ENCODE peak calls at places on chromosomes 3 and 15, in seven cellular contexts. T is fibroblast of lung; Z is hepatic stellate cell; U is CD8-positive, alpha-beta memory T cell; O is NCI-H1694 treated with DMSO at 0.1 percent for 48 hours; R is cardiac fibroblast; X is NCI-H446. K is an unnamed sample.

GRCh38 chr3:170117134-170117533 is 64.4 kb downstream of the PHC3 start:
- DNase-seq in T (no peak), X (no peak), Z (peak), R (peak), U (no peak), O (no peak), K (peak)

GRCh38 chr3:42192334-42193200 is 73.4 kb downstream of the CCK start:
- DNase-seq in X (no peak), Z (peak), R (no peak), T (no peak), O (no peak), U (no peak), K (peak)

GRCh38 chr3:50830451-50830850 is 155.7 kb downstream of the DOCK3 start:
- DNase-seq in T (no peak), X (no peak), R (no peak), Z (no peak), U (no peak), O (no peak), K (no peak)

GRCh38 chr3:78765671-78766485 is 1001.9 kb downstream of the ROBO1 start:
- DNase-seq in Z (no peak), O (peak), T (peak), X (peak), U (no peak), R (no peak), K (no peak)

GRCh38 chr3:70712449-70713082 is 400.1 kb upstream of the MDFIC2 start:
- DNase-seq in R (no peak), O (no peak), U (no peak), X (no peak), T (no peak), Z (no peak), K (peak)

GRCh38 chr3:89527736-89528335 is 420.4 kb downstream of the EPHA3 start:
- DNase-seq in O (no peak), Z (no peak), T (no peak), U (no peak), X (no peak), R (no peak), K (no peak)

GRCh38 chr3:33250712-33251111 is 26.5 kb upstream of the FBXL2 start:
- DNase-seq in O (no peak), T (no peak), Z (peak), R (peak), U (no peak), X (no peak), K (no peak)

GRCh38 chr3:195197764-195198423 is 73.1 kb downstream of the XXYLT1 start:
- DNase-seq in U (no peak), Z (peak), X (no peak), O (no peak), T (peak), R (peak), K (no peak)

GRCh38 chr3:194212869-194213320 is 76.9 kb downstream of the HES1 start:
- DNase-seq in O (no peak), T (no peak), U (no peak), Z (no peak), X (no peak), R (peak), K (no peak)

GRCh38 chr15:34753236-34753894 is 1.4 kb downstream of the GJD2 start:
- DNase-seq in O (no peak), R (peak), T (peak), U (no peak), X (no peak), Z (peak), K (no peak)

GRCh38 chr3:56835626-56836025 is 33.9 kb upstream of the ARHGEF3 start:
- DNase-seq in X (no peak), O (no peak), U (no peak), R (peak), T (peak), Z (no peak), K (no peak)

GRCh38 chr15:72230197-72231065 is 559 bp downstream of the PKM start:
- DNase-seq in U (peak), Z (peak), X (peak), O (peak), R (peak), T (peak), K (peak)

GRCh38 chr15:31843426-31844055 is 186.8 kb upstream of the CHRNA7 start:
- DNase-seq in O (no peak), X (no peak), U (no peak), R (no peak), T (no peak), Z (no peak), K (no peak)

GRCh38 chr3:54488297-54488696 is 365.9 kb downstream of the CACNA2D3 start:
- DNase-seq in Z (no peak), O (no peak), R (no peak), T (no peak), X (no peak), U (no peak), K (no peak)

GRCh38 chr3:188756241-188756640 is 415.5 kb upstream of the TPRG1 start:
- DNase-seq in T (no peak), U (no peak), R (no peak), X (no peak), O (no peak), Z (no peak), K (peak)

GRCh38 chr3:99119312-99119810 is 217.9 kb upstream of the DCBLD2 start:
- DNase-seq in O (no peak), T (peak), R (no peak), Z (no peak), U (no peak), X (no peak), K (no peak)

GRCh38 chr3:111151438-111151837 is 79.8 kb downstream of the NECTIN3 start:
- DNase-seq in R (peak), O (no peak), Z (peak), X (no peak), U (no peak), T (peak), K (no peak)

GRCh38 chr15:56249080-56249479 is 5.4 kb upstream of the RFX7 start:
- DNase-seq in X (peak), T (peak), Z (peak), R (peak), O (peak), U (no peak), K (peak)

GRCh38 chr3:9422712-9423424 is 25.5 kb downstream of the SETD5 start:
- DNase-seq in Z (peak), X (peak), R (peak), O (peak), T (peak), U (peak), K (no peak)

GRCh38 chr15:98960555-98961050 is 47.0 kb downstream of the PGPEP1L start:
- DNase-seq in Z (no peak), R (no peak), X (no peak), O (no peak), U (no peak), T (no peak), K (no peak)

GRCh38 chr3:146550743-146551510 is 6.5 kb upstream of the PLSCR1 start:
- DNase-seq in U (no peak), O (no peak), R (peak), X (no peak), Z (peak), T (peak), K (no peak)

K was measured in OCI-LY7.